ENCODE peak calls at places on chromosomes 4 and X, in six cellular contexts. I is stimulated activated CD8-positive, alpha-beta memory T cell treated with anti-CD3 and anti-CD28 coated beads, Interleukin-7, amount 100 ng/mL, for 1 hour; A is HT-29; B is AG20443; S is right lobe of liver; W is hepatic stellate cell. P is an unnamed sample.

GRCh38 chr4:15396157-15396800 is 31.6 kb upstream of the C1QTNF7 start:
- DNase-seq in I (peak), A (peak), B (peak), S (no peak), W (no peak), P (no peak)

GRCh38 chr4:152106113-152106763 is 345.4 kb upstream of the GATB start:
- DNase-seq in I (no peak), A (peak), B (peak), S (no peak), W (peak), P (no peak)

GRCh38 chrX:41332408-41332987 is 1.5 kb upstream of the DDX3X start:
- DNase-seq in I (no peak), A (no peak), B (no peak), S (peak), W (no peak), P (no peak)

GRCh38 chr4:155430895-155431467 is 54.2 kb upstream of the MAP9 start:
- DNase-seq in I (no peak), A (no peak), B (no peak), S (no peak), W (no peak), P (no peak)

GRCh38 chrX:123475068-123475724 is 257.7 kb downstream of the THOC2 start:
- DNase-seq in I (no peak), A (no peak), B (peak), S (no peak), W (no peak), P (no peak)

GRCh38 chr4:86220137-86220536 is 139.7 kb downstream of the MAPK10 start:
- DNase-seq in I (no peak), A (no peak), B (peak), S (no peak), W (no peak), P (no peak)

GRCh38 chr4:126799971-126800722 is 832.6 kb upstream of the INTU start:
- DNase-seq in I (no peak), A (no peak), B (no peak), S (no peak), W (no peak), P (no peak)

GRCh38 chrX:108582151-108582550 is 142.5 kb downstream of the COL4A5 start:
- DNase-seq in I (no peak), A (no peak), B (no peak), S (no peak), W (no peak), P (no peak)

GRCh38 chr4:53997901-53998300 is 66.5 kb downstream of the CHIC2 start:
- DNase-seq in I (no peak), A (peak), B (no peak), S (peak), W (no peak), P (no peak)

GRCh38 chr4:155667538-155668511 is 1.2 kb downstream of the GUCY1A1 start:
- DNase-seq in I (no peak), A (no peak), B (peak), S (peak), W (peak), P (no peak)

GRCh38 chr4:101933855-101934254 is 143.3 kb downstream of the BANK1 start:
- DNase-seq in I (no peak), A (no peak), B (no peak), S (no peak), W (no peak), P (no peak)

GRCh38 chrX:26522501-26522900 is 306.5 kb downstream of the MAGEB5 start:
- DNase-seq in I (no peak), A (no peak), B (no peak), S (no peak), W (no peak), P (no peak)

GRCh38 chr4:140149851-140150635 is 3.9 kb downstream of the MAML3 start:
- DNase-seq in I (peak), A (peak), B (peak), S (peak), W (peak), P (no peak)

GRCh38 chr4:133584714-133585113 is 435.6 kb downstream of the PCDH10 start:
- DNase-seq in I (no peak), A (peak), B (no peak), S (no peak), W (no peak), P (no peak)

GRCh38 chr4:45438047-45438446 is 685.8 kb downstream of the GABRG1 start:
- DNase-seq in I (no peak), A (no peak), B (no peak), S (no peak), W (no peak), P (no peak)

GRCh38 chrX:119071381-119071780 is 1.4 kb upstream of the CT47C1 start:
- DNase-seq in I (no peak), A (no peak), B (no peak), S (no peak), W (no peak), P (no peak)

GRCh38 chr4:88219099-88219498 is 60.7 kb upstream of the ABCG2 start:
- DNase-seq in I (no peak), A (peak), B (peak), S (no peak), W (no peak), P (no peak)

GRCh38 chr4:69708211-69708610 is 52.2 kb downstream of the SULT1B1 start:
- DNase-seq in I (no peak), A (no peak), B (no peak), S (no peak), W (peak), P (no peak)

GRCh38 chr4:3302786-3303444 is 10.1 kb downstream of the RGS12 start:
- DNase-seq in I (no peak), A (no peak), B (no peak), S (peak), W (no peak), P (no peak)

GRCh38 chr4:53116959-53117358 is 248.9 kb downstream of the SCFD2 start:
- DNase-seq in I (no peak), A (no peak), B (peak), S (no peak), W (no peak), P (no peak)

GRCh38 chr4:185534534-185534849 is 815 bp downstream of the PDLIM3 start:
- DNase-seq in I (no peak), A (no peak), B (no peak), S (no peak), W (no peak), P (no peak)

P was measured in vagina.